ENCODE peak calls at places on chromosomes 2 and 18, in nine cellular contexts. J, Z, O, R, G, F, S, T and H are unnamed samples.

GRCh38 chr2:128607981-128608506 is 289.4 kb upstream of the HS6ST1 start:
- DNase-seq in J (no peak), Z (peak), O (peak), R (no peak), G (no peak), F (no peak), S (no peak), T (no peak), H (no peak)

GRCh38 chr2:23469142-23469540 is 84.2 kb downstream of the KLHL29 start:
- DNase-seq in J (no peak), Z (peak), O (no peak), R (no peak), G (no peak), F (no peak), S (no peak), T (no peak), H (no peak)

GRCh38 chr18:48133675-48134251 is 203.3 kb upstream of the SMAD2 start:
- DNase-seq in J (no peak), Z (peak), O (no peak), R (peak), G (peak), F (peak), S (no peak), T (no peak), H (no peak)

GRCh38 chr2:31433541-31433940 is 19.0 kb upstream of the XDH start:
- DNase-seq in J (no peak), Z (no peak), O (no peak), R (no peak), G (no peak), F (no peak), S (no peak), T (no peak), H (no peak)

GRCh38 chr2:44941551-44942234 is at the start of gene SIX3:
- DNase-seq in J (peak), Z (peak), O (peak), R (no peak), G (peak), F (no peak), S (no peak), T (peak), H (no peak)

GRCh38 chr2:96734899-96735585 is 4.8 kb downstream of the LMAN2L start:
- DNase-seq in J (no peak), Z (no peak), O (no peak), R (no peak), G (no peak), F (no peak), S (no peak), T (no peak), H (no peak)

GRCh38 chr2:65834657-65835056 is 402.3 kb upstream of the SPRED2 start:
- DNase-seq in J (no peak), Z (no peak), O (no peak), R (no peak), G (no peak), F (no peak), S (no peak), T (no peak), H (no peak)

GRCh38 chr18:69968073-69968472 is 20.4 kb upstream of the CD226 start:
- DNase-seq in J (peak), Z (no peak), O (peak), R (no peak), G (no peak), F (no peak), S (no peak), T (no peak), H (no peak)

GRCh38 chr2:222806606-222807036 is 54.2 kb upstream of the ACSL3 start:
- DNase-seq in J (no peak), Z (no peak), O (no peak), R (no peak), G (no peak), F (no peak), S (no peak), T (no peak), H (no peak)

GRCh38 chr2:220224711-220225519 is 597.5 kb downstream of the SLC4A3 start:
- DNase-seq in J (no peak), Z (no peak), O (no peak), R (no peak), G (no peak), F (no peak), S (no peak), T (no peak), H (no peak)

GRCh38 chr2:160387558-160388262 is 105.9 kb downstream of the RBMS1 start:
- DNase-seq in J (no peak), Z (no peak), O (no peak), R (peak), G (peak), F (no peak), S (no peak), T (no peak), H (no peak)

GRCh38 chr2:218403810-218404209 is 4.1 kb downstream of the CTDSP1 start:
- DNase-seq in J (no peak), Z (no peak), O (no peak), R (no peak), G (no peak), F (no peak), S (no peak), T (no peak), H (no peak)

GRCh38 chr2:24429711-24430110 is 61.3 kb upstream of the NCOA1 start:
- DNase-seq in J (no peak), Z (no peak), O (no peak), R (no peak), G (no peak), F (no peak), S (no peak), T (no peak), H (no peak)

GRCh38 chr18:3595282-3596273 is 145.6 kb downstream of the TGIF1 start:
- DNase-seq in J (no peak), Z (no peak), O (no peak), R (peak), G (peak), F (peak), S (no peak), T (no peak), H (no peak)

GRCh38 chr2:101710036-101710689 is 12.7 kb downstream of the MAP4K4 start:
- DNase-seq in J (no peak), Z (no peak), O (no peak), R (no peak), G (no peak), F (no peak), S (no peak), T (no peak), H (no peak)

GRCh38 chr18:7784171-7784570 is 217.1 kb downstream of the PTPRM start:
- DNase-seq in J (peak), Z (no peak), O (no peak), R (no peak), G (no peak), F (no peak), S (no peak), T (no peak), H (no peak)

GRCh38 chr18:45505497-45506206 is 109.6 kb upstream of the SLC14A2 start:
- DNase-seq in J (no peak), Z (no peak), O (no peak), R (no peak), G (no peak), F (no peak), S (no peak), T (no peak), H (no peak)

GRCh38 chr18:48181132-48181823 is 227.9 kb downstream of the ZBTB7C start:
- DNase-seq in J (no peak), Z (no peak), O (no peak), R (peak), G (no peak), F (no peak), S (no peak), T (no peak), H (no peak)

GRCh38 chr18:30150466-30151019 is 892.0 kb downstream of the DSC3 start:
- DNase-seq in J (no peak), Z (no peak), O (no peak), R (no peak), G (no peak), F (no peak), S (no peak), T (no peak), H (no peak)

GRCh38 chr2:197869030-197869429 is 64.6 kb downstream of the PLCL1 start:
- DNase-seq in J (no peak), Z (no peak), O (no peak), R (no peak), G (no peak), F (no peak), S (no peak), T (no peak), H (no peak)

GRCh38 chr2:15568874-15569273 is 7.7 kb upstream of the NBAS start:
- DNase-seq in J (no peak), Z (peak), O (no peak), R (no peak), G (no peak), F (no peak), S (no peak), T (no peak), H (no peak)

GRCh38 chr2:129769402-129769991 is 210.0 kb upstream of the RAB6C start:
- DNase-seq in J (no peak), Z (no peak), O (no peak), R (no peak), G (no peak), F (no peak), S (no peak), T (no peak), H (no peak)

GRCh38 chr18:14971461-14972185 is 223.7 kb downstream of the ANKRD30B start:
- DNase-seq in J (no peak), Z (no peak), O (no peak), R (no peak), G (no peak), F (no peak), S (no peak), T (no peak), H (no peak)

GRCh38 chr18:34976534-34976898 is 64.7 kb upstream of the MAPRE2 start:
- DNase-seq in J (no peak), Z (no peak), O (no peak), R (no peak), G (no peak), F (no peak), S (no peak), T (no peak), H (no peak)

GRCh38 chr2:128949360-128949759 is 630.7 kb upstream of the HS6ST1 start:
- DNase-seq in J (no peak), Z (no peak), O (no peak), R (no peak), G (no peak), F (no peak), S (no peak), T (no peak), H (no peak)

GRCh38 chr2:181152701-181153100 is 172.3 kb downstream of the UBE2E3 start:
- DNase-seq in J (no peak), Z (no peak), O (no peak), R (no peak), G (no peak), F (no peak), S (no peak), T (no peak), H (no peak)

GRCh38 chr2:239309398-239310245 is 91.2 kb downstream of the HDAC4 start:
- DNase-seq in J (no peak), Z (peak), O (peak), R (peak), G (peak), F (no peak), S (no peak), T (no peak), H (no peak)

GRCh38 chr2:30310955-30311354 is 79.6 kb downstream of the LBH start:
- DNase-seq in J (no peak), Z (no peak), O (no peak), R (no peak), G (peak), F (no peak), S (no peak), T (no peak), H (no peak)

GRCh38 chr2:64748147-64748546 is 94.4 kb upstream of the SERTAD2 start:
- DNase-seq in J (no peak), Z (no peak), O (no peak), R (no peak), G (no peak), F (no peak), S (no peak), T (no peak), H (no peak)

GRCh38 chr2:158179660-158180059 is 78.0 kb downstream of the UPP2 start:
- DNase-seq in J (peak), Z (no peak), O (no peak), R (no peak), G (no peak), F (no peak), S (no peak), T (peak), H (no peak)

GRCh38 chr2:181459646-181460045 is 2.5 kb downstream of the ITGA4 start:
- DNase-seq in J (no peak), Z (no peak), O (no peak), R (no peak), G (no peak), F (no peak), S (no peak), T (no peak), H (no peak)

GRCh38 chr2:231200805-231201474 is 2.5 kb downstream of the ARMC9 start:
- DNase-seq in J (no peak), Z (no peak), O (no peak), R (no peak), G (no peak), F (no peak), S (no peak), T (no peak), H (no peak)

GRCh38 chr2:98484652-98485452 is 40.2 kb downstream of the INPP4A start:
- DNase-seq in J (no peak), Z (peak), O (no peak), R (no peak), G (no peak), F (no peak), S (no peak), T (no peak), H (no peak)

GRCh38 chr2:75595541-75596395 is 35.0 kb upstream of the EVA1A start:
- DNase-seq in J (no peak), Z (no peak), O (no peak), R (no peak), G (no peak), F (no peak), S (no peak), T (no peak), H (no peak)

GRCh38 chr2:226797989-226798421 is 1.6 kb downstream of the IRS1 start:
- DNase-seq in J (peak), Z (peak), O (no peak), R (peak), G (no peak), F (no peak), S (no peak), T (no peak), H (no peak)

GRCh38 chr18:65103864-65104263 is 646.9 kb upstream of the CDH7 start:
- DNase-seq in J (no peak), Z (no peak), O (no peak), R (no peak), G (no peak), F (no peak), S (no peak), T (no peak), H (no peak)

GRCh38 chr2:151040036-151040435 is 221.6 kb downstream of the RBM43 start:
- DNase-seq in J (no peak), Z (no peak), O (no peak), R (no peak), G (no peak), F (no peak), S (no peak), T (no peak), H (no peak)

GRCh38 chr18:50780144-50780543 is 39.7 kb downstream of the MRO start:
- DNase-seq in J (no peak), Z (no peak), O (no peak), R (no peak), G (no peak), F (no peak), S (no peak), T (no peak), H (no peak)
- TF ChIP-seq POLR2AphosphoS5 in J (no peak), Z (no peak), O (no peak), R (no peak), G (no peak), F (no peak), S (no peak), T (no peak), H (no peak)

DNA sequence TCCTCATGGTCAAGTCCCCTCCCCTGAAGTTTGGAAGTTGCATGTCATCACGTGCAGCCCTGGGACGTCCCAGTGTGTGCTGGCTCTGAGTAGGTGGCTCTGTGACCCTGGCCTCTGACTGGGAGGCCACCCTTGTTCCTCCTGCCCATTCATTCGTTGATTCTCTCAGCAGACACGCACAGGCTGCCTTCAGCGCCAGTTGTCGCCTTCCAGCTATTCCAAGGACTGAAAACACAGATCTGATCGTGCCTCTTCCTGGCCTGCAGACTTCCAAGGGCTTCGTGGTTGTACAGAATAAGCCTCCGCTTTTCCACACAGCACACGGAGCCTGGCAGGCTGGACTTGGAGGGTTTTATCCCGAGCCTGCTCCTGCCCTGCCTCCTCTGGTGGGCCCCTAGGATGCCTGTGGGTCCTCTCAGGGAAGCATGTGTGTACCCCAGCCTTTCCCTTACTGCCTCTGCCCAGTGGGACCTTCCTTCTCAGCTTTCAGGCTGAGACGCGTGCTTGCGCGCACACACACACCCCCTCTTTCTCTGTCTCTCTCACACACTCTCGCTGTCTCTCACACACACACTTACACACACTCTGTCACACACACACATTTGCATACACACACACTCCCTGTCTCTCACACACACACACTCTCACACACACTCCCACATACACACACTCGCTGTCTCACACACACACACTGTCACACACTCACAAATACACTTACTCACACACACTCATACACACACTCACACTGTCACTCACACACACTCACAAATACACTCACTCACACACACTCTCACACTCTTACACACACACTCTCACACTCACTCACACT is 17.7 kb downstream of the SH3BP4 start:
- DNase-seq in J (no peak), Z (no peak), O (peak), R (no peak), G (no peak), F (no peak), S (no peak), T (no peak), H (no peak)
- TF ChIP-seq POLR2AphosphoS5 in J (no peak), Z (no peak), O (no peak), R (no peak), G (no peak), F (no peak), S (no peak), T (no peak), H (no peak)

GRCh38 chr2:85768713-85769112 is 14.9 kb downstream of the ATOH8 start:
- DNase-seq in J (peak), Z (no peak), O (peak), R (peak), G (peak), F (peak), S (no peak), T (no peak), H (no peak)
- TF ChIP-seq POLR2AphosphoS5 in J (no peak), Z (peak), O (no peak), R (no peak), G (no peak), F (peak), S (no peak), T (no peak), H (no peak)

GRCh38 chr2:10003206-10004125 is 39.9 kb upstream of the KLF11 start:
- DNase-seq in J (no peak), Z (no peak), O (no peak), R (no peak), G (no peak), F (no peak), S (no peak), T (no peak), H (no peak)
- TF ChIP-seq POLR2AphosphoS5 in J (no peak), Z (no peak), O (no peak), R (no peak), G (no peak), F (no peak), S (no peak), T (no peak), H (no peak)